ENCODE peak calls at places on chromosomes 1 and 21, in four cellular contexts. C is tibial artery; Q is cardiac muscle cell; H is CD4-positive, alpha-beta T cell. L is an unnamed sample.

GRCh38 chr1:156964431-156964830 is 44.0 kb downstream of the LRRC71 start:
- DNase-seq in Q (no peak), H (no peak), C (no peak), L (no peak)

GRCh38 chr1:29837306-29837646 is 601.0 kb downstream of the PTPRU start:
- DNase-seq in H (no peak), C (peak; percentile 48), Q (no peak), L (no peak)

GRCh38 chr1:69888657-69889056 is 316.7 kb downstream of the LRRC40 start:
- DNase-seq in Q (no peak), C (no peak), H (no peak), L (no peak)

GRCh38 chr1:117201808-117202207 is 8.9 kb downstream of the VTCN1 start:
- DNase-seq in Q (peak; percentile 59), C (no peak), H (no peak), L (no peak)

GRCh38 chr21:23968722-23969647 is 1638.3 kb downstream of the MRPL39 start:
- DNase-seq in H (peak; percentile 49), C (no peak), Q (peak; percentile 71), L (peak; percentile 51)

GRCh38 chr1:93616221-93616995 is 65.2 kb downstream of the BCAR3 start:
- DNase-seq in H (no peak), C (no peak), Q (no peak), L (no peak)

GRCh38 chr1:43460988-43461693 is 7.4 kb upstream of the HYI start:
- DNase-seq in H (no peak), Q (no peak), C (no peak), L (no peak)

GRCh38 chr1:103333141-103333540 is 192.4 kb upstream of the RNPC3 start:
- DNase-seq in H (no peak), C (no peak), Q (no peak), L (no peak)

GRCh38 chr1:236494586-236495207 is 29.1 kb upstream of the LGALS8 start:
- DNase-seq in C (no peak), Q (no peak), H (no peak), L (no peak)

GRCh38 chr21:26655466-26655865 is 82.4 kb upstream of the CYYR1 start:
- DNase-seq in Q (no peak), H (no peak), C (no peak), L (no peak)

GRCh38 chr21:33980276-33980916 is 64.8 kb upstream of the ATP5PO start:
- DNase-seq in C (no peak), H (no peak), Q (no peak), L (no peak)

GRCh38 chr1:225914391-225914790 is 9.7 kb downstream of the PYCR2 start:
- DNase-seq in H (no peak), C (no peak), Q (no peak), L (no peak)

GRCh38 chr1:70483342-70483741 is 72.3 kb downstream of the CTH start:
- DNase-seq in C (no peak), H (no peak), Q (no peak), L (no peak)

GRCh38 chr21:36491191-36491916 is 11.4 kb upstream of the CLDN14 start:
- DNase-seq in H (no peak), Q (no peak), C (no peak), L (no peak)

GRCh38 chr1:65159801-65160523 is 12.0 kb downstream of the AK4 start:
- DNase-seq in Q (no peak), C (no peak), H (no peak), L (no peak)

GRCh38 chr1:30886710-30887428 is 21.7 kb downstream of the SDC3 start:
- DNase-seq in H (no peak), Q (no peak), C (no peak), L (no peak)

GRCh38 chr1:235073331-235073967 is 55.2 kb downstream of the TOMM20 start:
- DNase-seq in C (no peak), H (no peak), Q (no peak), L (no peak)

GRCh38 chr1:161190962-161191521 is 7.8 kb downstream of the ADAMTS4 start:
- DNase-seq in C (peak; percentile 65), H (no peak), Q (no peak), L (no peak)

GRCh38 chr1:31765041-31765467 is 914 bp upstream of the ADGRB2 start:
- DNase-seq in C (no peak), Q (peak; percentile 81), H (no peak), L (no peak)

GRCh38 chr1:7538033-7538432 is 233.1 kb upstream of the VAMP3 start:
- DNase-seq in H (no peak), C (no peak), Q (no peak), L (no peak)

GRCh38 chr1:54153548-54154439 is 994 bp upstream of the CDCP2 start:
- DNase-seq in H (no peak), Q (no peak), C (peak; percentile 90), L (no peak)

GRCh38 chr1:211646566-211646965 is 28.9 kb downstream of the NEK2 start:
- DNase-seq in H (no peak), C (no peak), Q (no peak), L (no peak)

GRCh38 chr1:223258751-223259177 is 105.2 kb downstream of the SUSD4 start:
- DNase-seq in Q (no peak), H (no peak), C (no peak), L (no peak)

GRCh38 chr1:67142931-67143330 is 8.2 kb upstream of the C1orf141 start:
- DNase-seq in Q (no peak), C (no peak), H (no peak), L (no peak)

GRCh38 chr1:27686223-27686990 is 14.4 kb upstream of the IFI6 start:
- DNase-seq in C (no peak), H (no peak), Q (no peak), L (no peak)

GRCh38 chr1:90919900-90920299 is 101.9 kb downstream of the ZNF644 start:
- DNase-seq in Q (no peak), C (no peak), H (no peak), L (no peak)

GRCh38 chr1:216612291-216612690 is 110.9 kb downstream of the ESRRG start:
- DNase-seq in Q (no peak), C (no peak), H (no peak), L (no peak)

GRCh38 chr1:231970684-231971083 is 344.1 kb downstream of the DISC1 start:
- DNase-seq in C (no peak), Q (no peak), H (no peak), L (no peak)

GRCh38 chr1:30816211-30817082 is 58.9 kb upstream of the LAPTM5 start:
- DNase-seq in C (peak; percentile 61), Q (peak; percentile 74), H (no peak), L (no peak)

GRCh38 chr21:29125199-29125598 is 5.2 kb upstream of the MAP3K7CL start:
- DNase-seq in C (no peak), H (no peak), Q (no peak), L (no peak)

GRCh38 chr1:91751281-91751680 is 134.7 kb downstream of the TGFBR3 start:
- DNase-seq in Q (no peak), C (no peak), H (no peak), L (no peak)

GRCh38 chr1:225635649-225636048 is 17.3 kb downstream of the ENAH start:
- DNase-seq in C (no peak), H (no peak), Q (no peak), L (no peak)

GRCh38 chr1:201020647-201021332 is 2.7 kb downstream of the KIF21B start:
- DNase-seq in C (no peak), Q (no peak), H (no peak), L (no peak)

DNA sequence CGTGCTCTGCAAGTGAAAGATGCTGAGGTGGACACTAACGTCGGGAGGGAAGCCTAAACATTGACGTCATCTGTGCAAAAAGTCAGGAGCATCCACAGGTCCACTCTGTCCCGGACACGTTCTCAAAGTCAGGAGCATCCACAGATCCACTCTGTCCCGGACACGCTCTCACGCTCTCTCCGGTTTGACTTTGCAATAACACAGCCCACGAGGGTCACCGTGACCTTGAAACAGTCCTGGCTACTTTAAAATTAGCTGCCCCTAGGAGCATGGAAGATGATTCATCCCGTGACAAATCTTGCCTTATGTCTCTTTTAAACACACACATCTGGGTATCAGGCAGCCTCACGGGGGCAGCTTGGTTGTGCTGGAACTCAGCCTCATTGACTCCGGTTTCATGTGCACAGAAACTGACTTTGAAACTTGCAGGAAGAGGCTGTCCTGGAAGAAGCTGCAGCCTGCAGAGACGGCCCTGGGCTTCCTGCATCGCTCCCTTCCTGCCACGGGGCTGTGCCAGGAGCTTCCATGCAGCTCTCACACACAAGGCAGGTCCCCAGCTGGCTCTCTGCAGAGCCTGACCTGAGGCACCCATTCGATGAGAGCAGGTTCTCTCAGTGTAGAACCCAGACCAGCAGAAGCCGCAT is 18.1 kb upstream of the COL18A1 start:
- DNase-seq in H (no peak), C (peak; percentile 82), Q (no peak), L (no peak)
- TF ChIP-seq CTCF in H (no peak), C (peak; percentile 36), Q (peak; percentile 38), L (no peak)

DNA sequence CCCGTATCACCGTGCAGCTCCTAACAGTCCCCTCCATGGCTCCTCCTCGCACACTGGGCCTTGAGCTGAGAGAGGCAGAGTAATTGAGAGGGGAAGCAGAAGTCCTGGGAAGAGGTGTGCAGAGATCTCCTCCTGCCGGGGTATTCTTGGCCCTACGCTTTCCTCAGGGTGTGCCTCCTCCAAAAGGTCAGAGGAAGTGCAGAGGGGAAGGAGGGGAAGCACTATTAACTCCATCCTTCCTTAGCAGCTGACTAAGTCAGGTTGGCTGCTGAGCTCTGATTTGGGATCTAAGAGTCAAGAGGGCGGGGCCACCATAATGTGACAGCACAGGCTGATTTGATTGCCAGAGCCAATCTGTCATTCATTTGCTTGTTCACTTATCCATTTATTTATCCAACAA is 12.3 kb downstream of the ATP2B4 start:
- DNase-seq in C (no peak), Q (no peak), H (no peak), L (no peak)
- TF ChIP-seq CTCF in C (no peak), Q (peak; percentile 8), H (no peak), L (no peak)

GRCh38 chr1:98468111-98468717 is 193.3 kb upstream of the SNX7 start:
- DNase-seq in C (no peak), H (no peak), Q (peak; percentile 53), L (no peak)
- TF ChIP-seq CTCF in C (peak; percentile 73), H (no peak), Q (peak; percentile 84), L (no peak)

GRCh38 chr1:33009561-33009960 is 27.1 kb downstream of the AK2 start:
- DNase-seq in Q (peak; percentile 78), C (peak; percentile 6), H (no peak), L (no peak)

GRCh38 chr1:33005117-33005811 is 31.4 kb downstream of the AK2 start:
- DNase-seq in Q (no peak), H (no peak), C (peak; percentile 9), L (no peak)

GRCh38 chr1:33005812-33006465 is 30.7 kb downstream of the AK2 start:
- DNase-seq in Q (no peak), H (no peak), C (peak; percentile 50), L (no peak)

GRCh38 chr1:33008051-33008914 is 28.4 kb downstream of the AK2 start:
- DNase-seq in Q (peak; percentile 61), H (no peak), C (peak; percentile 40), L (no peak)

DNA sequence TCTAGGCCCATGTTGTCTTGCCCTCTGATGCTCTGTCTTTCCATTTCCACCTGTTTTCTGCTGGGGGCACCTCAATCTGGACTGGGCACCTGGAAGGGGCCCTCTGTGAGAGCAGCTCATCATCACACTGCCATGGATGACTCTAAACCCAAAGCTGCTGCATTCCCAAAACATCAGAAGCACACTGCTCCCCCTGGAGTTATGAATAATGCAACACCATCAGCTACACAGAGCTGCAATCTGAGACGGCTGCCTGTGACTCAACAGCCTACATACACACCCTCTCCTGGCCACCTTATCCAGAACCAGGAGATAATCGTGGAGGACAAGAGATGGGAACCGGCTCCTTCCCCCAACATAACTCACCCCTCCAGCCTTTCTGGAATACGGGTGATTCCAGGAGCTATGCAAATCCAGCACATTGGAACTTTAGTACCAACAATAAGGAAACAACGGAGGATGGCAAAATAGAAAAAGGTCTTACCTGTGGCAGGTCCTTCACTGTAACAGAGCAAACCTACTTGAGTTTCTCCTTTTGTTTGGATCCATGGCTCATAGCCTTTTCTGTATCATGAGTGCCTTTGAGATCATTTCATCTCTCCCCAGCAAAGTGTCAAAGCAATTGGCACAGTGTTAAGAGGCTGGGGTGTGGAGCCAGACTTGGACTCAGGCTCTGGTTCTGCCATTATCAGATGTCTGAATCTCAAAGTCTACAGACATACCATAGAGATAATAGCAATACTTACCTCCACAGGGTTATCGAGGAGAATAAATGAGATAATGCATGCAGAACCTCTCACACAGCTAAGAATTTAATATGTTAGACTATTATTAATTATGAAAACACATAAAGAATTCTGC is 29.3 kb downstream of the AK2 start:
- DNase-seq in H (peak; percentile 5), Q (peak; percentile 69), C (peak; percentile 73), L (no peak)
- TF ChIP-seq CTCF in H (no peak), Q (peak; percentile 71), C (peak; percentile 47), L (no peak)